ENCODE peak calls at places on chromosomes 3 and 15, in seven cellular contexts. W is NB4, B is HCT116, H is ascending aorta, G is A549, S is GM06990, A is heart left ventricle. Z is an unnamed sample.

GRCh38 chr3:32018723-32019564 is 37.4 kb downstream of the ZNF860 start:
- DNase-seq in W (peak), B (peak), H (no peak), G (peak), S (no peak), A (no peak), Z (no peak)

GRCh38 chr15:40590635-40591105 is 3.4 kb upstream of the KNL1 start:
- DNase-seq in W (no peak), B (no peak), H (no peak), G (no peak), S (no peak), A (no peak), Z (no peak)

GRCh38 chr15:48966595-48967301 is 3.0 kb upstream of the SHC4 start:
- DNase-seq in W (peak), B (no peak), H (no peak), G (no peak), S (no peak), A (no peak), Z (peak)

GRCh38 chr15:95884276-95884675 is 446.2 kb upstream of the NR2F2 start:
- DNase-seq in W (no peak), B (no peak), H (no peak), G (no peak), S (no peak), A (no peak), Z (peak)

GRCh38 chr3:188185717-188186236 is 31.8 kb downstream of the LPP start:
- DNase-seq in W (no peak), B (no peak), H (no peak), G (no peak), S (no peak), A (no peak), Z (no peak)

GRCh38 chr3:123527046-123527445 is 57.8 kb downstream of the HACD2 start:
- DNase-seq in W (no peak), B (no peak), H (no peak), G (no peak), S (no peak), A (no peak), Z (no peak)

GRCh38 chr3:41202834-41203345 is 3.6 kb downstream of the CTNNB1 start:
- DNase-seq in W (peak), B (no peak), H (no peak), G (no peak), S (no peak), A (no peak), Z (no peak)

GRCh38 chr3:128237348-128238099 is 84.2 kb downstream of the EEFSEC start:
- DNase-seq in W (no peak), B (no peak), H (no peak), G (no peak), S (no peak), A (no peak), Z (no peak)

GRCh38 chr3:194852836-194853508 is 167.3 kb downstream of the FAM43A start:
- DNase-seq in W (no peak), B (no peak), H (no peak), G (no peak), S (no peak), A (no peak), Z (no peak)

GRCh38 chr3:64291345-64291744 is 66.1 kb upstream of the PRICKLE2 start:
- DNase-seq in W (peak), B (no peak), H (no peak), G (peak), S (no peak), A (peak), Z (peak)

GRCh38 chr15:31147943-31148621 is 46.6 kb upstream of the TRPM1 start:
- DNase-seq in W (no peak), B (no peak), H (no peak), G (no peak), S (no peak), A (no peak), Z (no peak)

GRCh38 chr15:84391191-84391590 is 155.6 kb downstream of the GOLGA6L4 start:
- DNase-seq in W (no peak), B (no peak), H (no peak), G (no peak), S (no peak), A (no peak), Z (no peak)

GRCh38 chr3:129665024-129665768 is 58.7 kb upstream of the PLXND1 start:
- DNase-seq in W (no peak), B (no peak), H (no peak), G (no peak), S (no peak), A (no peak), Z (no peak)

GRCh38 chr15:38861108-38861507 is 296.5 kb upstream of the RASGRP1 start:
- DNase-seq in W (no peak), B (no peak), H (no peak), G (no peak), S (no peak), A (no peak), Z (no peak)

GRCh38 chr3:71104090-71104489 is 479.4 kb downstream of the FOXP1 start:
- DNase-seq in W (no peak), B (no peak), H (no peak), G (no peak), S (no peak), A (no peak), Z (peak)

GRCh38 chr15:63134245-63134644 is 12.6 kb downstream of the LACTB start:
- DNase-seq in W (no peak), B (no peak), H (no peak), G (no peak), S (no peak), A (no peak), Z (no peak)

GRCh38 chr15:98872777-98873176 is 134.8 kb downstream of the PGPEP1L start:
- DNase-seq in W (peak), B (no peak), H (no peak), G (no peak), S (no peak), A (no peak), Z (no peak)
- H3K4me3 ChIP-seq in W (peak), B (no peak), H (no peak), G (peak), S (no peak), A (no peak), Z (no peak)

DNA sequence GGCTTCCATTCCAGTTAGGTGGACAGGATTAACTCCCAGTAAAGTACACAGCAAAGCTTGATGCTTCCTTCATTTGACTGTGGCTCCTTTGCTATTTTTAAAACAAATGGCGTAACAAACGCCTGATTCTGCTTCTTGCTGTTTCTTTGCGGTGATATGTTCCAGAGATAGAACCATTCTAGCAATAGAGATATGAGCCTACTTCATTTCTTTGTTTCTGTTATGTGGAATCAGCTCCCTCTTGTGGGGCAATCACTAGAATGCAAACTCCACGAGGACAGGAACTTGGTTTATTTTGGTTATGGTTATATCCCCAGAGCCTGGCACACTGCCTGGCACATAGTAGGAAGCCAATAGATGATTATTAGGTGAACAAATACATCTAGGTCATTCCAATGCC is 122.6 kb upstream of the SLC6A11 start:
- DNase-seq in W (peak), B (no peak), H (no peak), G (no peak), S (no peak), A (no peak), Z (no peak)
- TF ChIP-seq CTCF in W (peak), B (peak), H (no peak), G (no peak), S (peak), A (no peak), Z (peak)

GRCh38 chr15:64636101-64636500 is 139.3 kb downstream of the RBPMS2 start:
- DNase-seq in W (no peak), B (no peak), H (no peak), G (no peak), S (no peak), A (no peak), Z (no peak)
- H3K4me3 ChIP-seq in W (no peak), B (no peak), H (no peak), G (no peak), S (no peak), A (no peak), Z (no peak)

GRCh38 chr3:79419222-79419621 is 348.6 kb downstream of the ROBO1 start:
- DNase-seq in W (no peak), B (no peak), H (no peak), G (no peak), S (no peak), A (no peak), Z (no peak)
- TF ChIP-seq CTCF in W (no peak), B (no peak), H (no peak), G (no peak), S (no peak), A (no peak), Z (no peak)

GRCh38 chr15:99312794-99313193 is 61.5 kb downstream of the LRRC28 start:
- DNase-seq in W (no peak), B (no peak), H (no peak), G (no peak), S (no peak), A (no peak), Z (no peak)
- H3K4me3 ChIP-seq in W (no peak), B (no peak), H (no peak), G (no peak), S (no peak), A (no peak), Z (no peak)

DNA sequence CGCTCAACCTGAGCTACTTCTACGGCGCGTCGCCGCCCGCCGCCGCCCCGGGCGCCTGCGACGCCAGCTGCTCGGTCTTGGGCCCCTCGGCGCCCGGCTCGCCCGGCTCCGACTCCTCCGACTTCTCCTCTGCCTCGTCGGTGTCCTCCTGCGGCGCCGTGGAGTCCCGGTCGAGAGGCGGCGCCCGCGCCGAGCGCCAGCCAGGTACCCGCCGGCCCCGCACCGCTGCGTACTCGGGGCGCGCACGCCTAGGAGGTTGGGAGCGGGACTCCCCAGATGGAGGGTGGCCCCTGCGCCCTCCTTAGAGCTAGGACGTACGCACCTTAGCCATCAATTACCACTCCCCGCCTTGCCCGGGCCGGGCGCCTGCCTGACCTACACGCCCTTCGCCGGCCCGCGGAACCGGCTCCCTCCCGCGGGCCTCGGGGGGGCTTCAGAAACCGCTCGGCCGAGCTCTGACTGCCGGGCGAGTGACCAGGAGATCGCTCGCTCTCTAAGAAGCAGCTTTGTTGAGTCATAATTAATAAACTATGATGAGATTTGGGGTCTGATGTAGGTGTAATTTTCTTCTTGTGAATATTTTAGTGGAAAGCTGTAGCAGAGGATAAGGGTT is 506 bp downstream of the NFKBIZ start:
- DNase-seq in W (peak), B (no peak), H (no peak), G (no peak), S (no peak), A (peak), Z (no peak)
- TF ChIP-seq CTCF in W (no peak), B (no peak), H (no peak), G (peak), S (peak), A (no peak), Z (no peak)

GRCh38 chr15:53872410-53872809 is 105.8 kb upstream of the UNC13C start:
- DNase-seq in W (peak), B (no peak), H (no peak), G (no peak), S (no peak), A (no peak), Z (no peak)

GRCh38 chr15:53869044-53869805 is 109.0 kb upstream of the UNC13C start:
- DNase-seq in W (peak), B (no peak), H (no peak), G (peak), S (no peak), A (no peak), Z (no peak)

GRCh38 chr15:53869806-53870073 is 108.5 kb upstream of the UNC13C start:
- DNase-seq in W (no peak), B (no peak), H (no peak), G (no peak), S (no peak), A (no peak), Z (no peak)
- H3K4me3 ChIP-seq in W (no peak), B (no peak), H (no peak), G (no peak), S (no peak), A (no peak), Z (no peak)

Z was measured in HFF-Myc.